ENCODE peak calls at places on chromosomes 7 and 10, in five cellular contexts. K is EH, Q is endothelial cell, Y is coronary artery, D is KBM-7. O is an unnamed sample.

GRCh38 chr10:117942261-117942660 is 104.5 kb downstream of the RAB11FIP2 start:
- DNase-seq in K (no peak), Q (no peak), Y (no peak), D (no peak), O (no peak)

GRCh38 chr7:2478800-2479199 is 2.6 kb upstream of the GRIFIN start:
- DNase-seq in K (no peak), Q (no peak), Y (peak), D (no peak), O (no peak)

GRCh38 chr7:50317697-50318640 is 13.5 kb downstream of the IKZF1 start:
- DNase-seq in K (no peak), Q (no peak), Y (no peak), D (no peak), O (no peak)

GRCh38 chr10:74008212-74008731 is 10.4 kb downstream of the VCL start:
- DNase-seq in K (peak), Q (no peak), Y (no peak), D (no peak), O (peak)

GRCh38 chr7:103958284-103958818 is 31.1 kb downstream of the RELN start:
- DNase-seq in K (no peak), Q (no peak), Y (no peak), D (no peak), O (no peak)

GRCh38 chr10:92742331-92743228 is 52.8 kb downstream of the HHEX start:
- DNase-seq in K (no peak), Q (no peak), Y (no peak), D (peak), O (no peak)

GRCh38 chr7:20954711-20955641 is 168.3 kb upstream of the SP8 start:
- DNase-seq in K (no peak), Q (no peak), Y (no peak), D (no peak), O (no peak)

GRCh38 chr7:27793780-27794179 is 53.8 kb downstream of the TAX1BP1 start:
- DNase-seq in K (peak), Q (no peak), Y (no peak), D (no peak), O (peak)

GRCh38 chr10:128274938-128275337 is 148.7 kb upstream of the MKI67 start:
- DNase-seq in K (no peak), Q (no peak), Y (no peak), D (peak), O (no peak)

GRCh38 chr10:131266936-131267813 is 44.3 kb downstream of the TCERG1L start:
- DNase-seq in K (no peak), Q (no peak), Y (peak), D (no peak), O (no peak)

GRCh38 chr10:63128443-63128842 is 4.7 kb upstream of the NRBF2 start:
- DNase-seq in K (peak), Q (no peak), Y (no peak), D (no peak), O (peak)

GRCh38 chr10:114703377-114704125 is 45.5 kb upstream of the ABLIM1 start:
- DNase-seq in K (peak), Q (peak), Y (no peak), D (peak), O (no peak)

GRCh38 chr7:34842782-34843181 is 184.8 kb downstream of the NPSR1 start:
- DNase-seq in K (no peak), Q (no peak), Y (no peak), D (no peak), O (peak)

GRCh38 chr7:155090647-155091046 is 20.5 kb downstream of the HTR5A start:
- DNase-seq in K (no peak), Q (no peak), Y (no peak), D (no peak), O (no peak)

GRCh38 chr10:45421231-45422097 is 47.4 kb downstream of the ALOX5 start:
- DNase-seq in K (no peak), Q (no peak), Y (peak), D (peak), O (no peak)

GRCh38 chr7:94247970-94248369 is 146.7 kb upstream of the COL1A2 start:
- DNase-seq in K (no peak), Q (no peak), Y (no peak), D (no peak), O (no peak)

O was measured in iris pigment epithelial cell.